ENCODE peak calls at places on chromosomes 11 and 22, in six cellular contexts. Z, I, D, W, H and P are unnamed samples.

GRCh38 chr11:113778111-113778910 is 1.3 kb upstream of the CLDN25 start:
- DNase-seq in Z (no peak), I (peak), D (no peak), W (no peak), H (peak), P (no peak)

GRCh38 chr11:114247070-114247789 is 49.0 kb upstream of the NNMT start:
- DNase-seq in Z (no peak), I (no peak), D (no peak), W (no peak), H (no peak), P (no peak)

GRCh38 chr11:21711341-21711740 is 481.5 kb upstream of the ANO5 start:
- DNase-seq in Z (no peak), I (no peak), D (no peak), W (no peak), H (no peak), P (no peak)

GRCh38 chr11:33227578-33228261 is 29.5 kb upstream of the HIPK3 start:
- DNase-seq in Z (no peak), I (peak), D (no peak), W (no peak), H (no peak), P (no peak)

GRCh38 chr11:66476841-66477251 is 3.4 kb upstream of the DPP3 start:
- DNase-seq in Z (no peak), I (no peak), D (no peak), W (no peak), H (no peak), P (no peak)

GRCh38 chr22:48500481-48501230 is 1327.0 kb downstream of the BRD1 start:
- DNase-seq in Z (no peak), I (no peak), D (no peak), W (no peak), H (peak), P (no peak)

GRCh38 chr11:63683133-63683991 is 2.1 kb downstream of the RTN3 start:
- DNase-seq in Z (no peak), I (no peak), D (no peak), W (no peak), H (no peak), P (no peak)

GRCh38 chr11:113446112-113446511 is 29.1 kb downstream of the DRD2 start:
- DNase-seq in Z (peak), I (peak), D (no peak), W (no peak), H (peak), P (no peak)

GRCh38 chr11:2466069-2466801 is 21.4 kb downstream of the KCNQ1 start:
- DNase-seq in Z (no peak), I (no peak), D (no peak), W (no peak), H (no peak), P (no peak)

GRCh38 chr11:130827697-130828377 is 88.4 kb downstream of the SNX19 start:
- DNase-seq in Z (peak), I (peak), D (peak), W (peak), H (peak), P (no peak)

GRCh38 chr11:128052912-128053641 is 534.3 kb downstream of the ETS1 start:
- DNase-seq in Z (no peak), I (peak), D (no peak), W (peak), H (peak), P (no peak)

GRCh38 chr11:95230054-95231034 is 658 bp downstream of the SESN3 start:
- DNase-seq in Z (peak), I (peak), D (peak), W (no peak), H (peak), P (peak)

GRCh38 chr11:31656051-31656450 is 146.5 kb downstream of the ELP4 start:
- DNase-seq in Z (no peak), I (peak), D (no peak), W (no peak), H (no peak), P (no peak)

GRCh38 chr11:95512682-95513081 is 276.9 kb downstream of the FAM76B start:
- DNase-seq in Z (no peak), I (peak), D (peak), W (peak), H (peak), P (no peak)

GRCh38 chr11:1200611-1201191 is 22.2 kb upstream of the MUC5B start:
- DNase-seq in Z (no peak), I (no peak), D (no peak), W (no peak), H (no peak), P (no peak)

GRCh38 chr22:43921361-43921760 is 2.2 kb upstream of the PNPLA3 start:
- DNase-seq in Z (no peak), I (no peak), D (no peak), W (peak), H (peak), P (no peak)

GRCh38 chr11:113324250-113324649 is 9.9 kb downstream of the TTC12 start:
- DNase-seq in Z (no peak), I (no peak), D (no peak), W (no peak), H (no peak), P (no peak)

GRCh38 chr11:115759622-115760527 is 255.7 kb upstream of the CADM1 start:
- DNase-seq in Z (no peak), I (no peak), D (peak), W (no peak), H (no peak), P (no peak)

GRCh38 chr11:122167100-122167499 is 51.1 kb upstream of the BLID start:
- DNase-seq in Z (no peak), I (peak), D (no peak), W (no peak), H (no peak), P (no peak)

GRCh38 chr11:126676536-126676935 is 321.1 kb downstream of the ST3GAL4 start:
- DNase-seq in Z (no peak), I (no peak), D (no peak), W (no peak), H (no peak), P (no peak)

GRCh38 chr11:70481625-70482528 is 83.5 kb downstream of the CTTN start:
- DNase-seq in Z (no peak), I (peak), D (no peak), W (no peak), H (peak), P (no peak)

GRCh38 chr22:50269573-50270301 is 443 bp downstream of the MAPK11 start:
- DNase-seq in Z (peak), I (peak), D (no peak), W (no peak), H (no peak), P (peak)

GRCh38 chr11:1196516-1197391 is 26.1 kb upstream of the MUC5B start:
- DNase-seq in Z (no peak), I (no peak), D (no peak), W (no peak), H (no peak), P (no peak)